ENCODE peak calls at places on chromosome 3, in five cellular contexts. One of them, this sample, is unnamed.

GRCh38 chr3:37457392-37458065 is 283.1 kb upstream of the LRRFIP2 start:
- DNase-seq in retina: no peak
- DNase-seq in HEK293T: no peak
- DNase-seq in stimulated activated CD4-positive, alpha-beta T cell treated with anti-CD3 and anti-CD28 coated beads, Interleukin-12 subunit alpha, Interleukin-12 subunit beta, amount 100 ng/mL, for 4 hours: no peak
- DNase-seq in LNCaP clone FGC: no peak
- DNase-seq in this sample: peak; percentile 59

GRCh38 chr3:68424796-68425460 is 507.4 kb downstream of the TAFA4 start:
- DNase-seq in retina: no peak
- DNase-seq in HEK293T: no peak
- DNase-seq in stimulated activated CD4-positive, alpha-beta T cell treated with anti-CD3 and anti-CD28 coated beads, Interleukin-12 subunit alpha, Interleukin-12 subunit beta, amount 100 ng/mL, for 4 hours: no peak
- DNase-seq in LNCaP clone FGC: no peak
- DNase-seq in this sample: no peak

GRCh38 chr3:16864610-16865313 is 20.0 kb upstream of the PLCL2 start:
- DNase-seq in retina: no peak
- DNase-seq in HEK293T: no peak
- DNase-seq in stimulated activated CD4-positive, alpha-beta T cell treated with anti-CD3 and anti-CD28 coated beads, Interleukin-12 subunit alpha, Interleukin-12 subunit beta, amount 100 ng/mL, for 4 hours: no peak
- DNase-seq in LNCaP clone FGC: no peak
- DNase-seq in this sample: no peak

GRCh38 chr3:39260957-39261356 is 18.9 kb downstream of the CX3CR1 start:
- DNase-seq in retina: no peak
- DNase-seq in HEK293T: peak; percentile 73
- DNase-seq in stimulated activated CD4-positive, alpha-beta T cell treated with anti-CD3 and anti-CD28 coated beads, Interleukin-12 subunit alpha, Interleukin-12 subunit beta, amount 100 ng/mL, for 4 hours: peak; percentile 13
- DNase-seq in LNCaP clone FGC: peak; percentile 2
- DNase-seq in this sample: peak; percentile 73

GRCh38 chr3:62589078-62589477 is 215.7 kb upstream of the FEZF2 start:
- DNase-seq in retina: no peak
- DNase-seq in HEK293T: no peak
- DNase-seq in stimulated activated CD4-positive, alpha-beta T cell treated with anti-CD3 and anti-CD28 coated beads, Interleukin-12 subunit alpha, Interleukin-12 subunit beta, amount 100 ng/mL, for 4 hours: no peak
- DNase-seq in LNCaP clone FGC: no peak
- DNase-seq in this sample: no peak

GRCh38 chr3:13790376-13791219 is 89.3 kb downstream of the WNT7A start:
- DNase-seq in retina: no peak
- DNase-seq in HEK293T: no peak
- DNase-seq in stimulated activated CD4-positive, alpha-beta T cell treated with anti-CD3 and anti-CD28 coated beads, Interleukin-12 subunit alpha, Interleukin-12 subunit beta, amount 100 ng/mL, for 4 hours: no peak
- DNase-seq in LNCaP clone FGC: no peak
- DNase-seq in this sample: no peak

GRCh38 chr3:87856126-87856525 is 202.7 kb downstream of the CGGBP1 start:
- DNase-seq in retina: no peak
- DNase-seq in HEK293T: no peak
- DNase-seq in stimulated activated CD4-positive, alpha-beta T cell treated with anti-CD3 and anti-CD28 coated beads, Interleukin-12 subunit alpha, Interleukin-12 subunit beta, amount 100 ng/mL, for 4 hours: no peak
- DNase-seq in LNCaP clone FGC: no peak
- DNase-seq in this sample: no peak

GRCh38 chr3:189389346-189389745 is 217.6 kb downstream of the TPRG1 start:
- DNase-seq in retina: no peak
- DNase-seq in HEK293T: no peak
- DNase-seq in stimulated activated CD4-positive, alpha-beta T cell treated with anti-CD3 and anti-CD28 coated beads, Interleukin-12 subunit alpha, Interleukin-12 subunit beta, amount 100 ng/mL, for 4 hours: no peak
- DNase-seq in LNCaP clone FGC: no peak
- DNase-seq in this sample: no peak

GRCh38 chr3:94394885-94395284 is 332.0 kb downstream of the NSUN3 start:
- DNase-seq in retina: no peak
- DNase-seq in HEK293T: peak; percentile 32
- DNase-seq in stimulated activated CD4-positive, alpha-beta T cell treated with anti-CD3 and anti-CD28 coated beads, Interleukin-12 subunit alpha, Interleukin-12 subunit beta, amount 100 ng/mL, for 4 hours: no peak
- DNase-seq in LNCaP clone FGC: no peak
- DNase-seq in this sample: no peak

GRCh38 chr3:83477563-83477962 is 1481.2 kb upstream of the CADM2 start:
- DNase-seq in retina: no peak
- DNase-seq in HEK293T: no peak
- DNase-seq in stimulated activated CD4-positive, alpha-beta T cell treated with anti-CD3 and anti-CD28 coated beads, Interleukin-12 subunit alpha, Interleukin-12 subunit beta, amount 100 ng/mL, for 4 hours: no peak
- DNase-seq in LNCaP clone FGC: no peak
- DNase-seq in this sample: no peak

GRCh38 chr3:60803812-60804211 is 447.4 kb downstream of the FHIT start:
- DNase-seq in retina: no peak
- DNase-seq in HEK293T: no peak
- DNase-seq in stimulated activated CD4-positive, alpha-beta T cell treated with anti-CD3 and anti-CD28 coated beads, Interleukin-12 subunit alpha, Interleukin-12 subunit beta, amount 100 ng/mL, for 4 hours: no peak
- DNase-seq in LNCaP clone FGC: no peak
- DNase-seq in this sample: no peak

GRCh38 chr3:107432013-107432515 is 54.8 kb downstream of the CCDC54 start:
- DNase-seq in retina: no peak
- DNase-seq in HEK293T: no peak
- DNase-seq in stimulated activated CD4-positive, alpha-beta T cell treated with anti-CD3 and anti-CD28 coated beads, Interleukin-12 subunit alpha, Interleukin-12 subunit beta, amount 100 ng/mL, for 4 hours: no peak
- DNase-seq in LNCaP clone FGC: no peak
- DNase-seq in this sample: peak; percentile 31